ENCODE peak calls at places on chromosomes 4 and X, in four cellular contexts. One of them, this sample, is unnamed. For H3K27me3, the result is how much of the 10 kb centered on the place peaks cover.

GRCh38 chrX:151902813-151903591 is 9.7 kb upstream of the MAGEA4 start:
- DNase-seq in uterus: peak
- DNase-seq in thyroid gland: peak
- DNase-seq in heart left ventricle: peak
- DNase-seq in this sample: no peak

GRCh38 chr4:95044204-95044848 is 286.6 kb downstream of the BMPR1B start:
- DNase-seq in uterus: no peak
- DNase-seq in thyroid gland: no peak
- DNase-seq in heart left ventricle: no peak
- DNase-seq in this sample: no peak

GRCh38 chr4:1683371-1683902 is 676 bp downstream of the FAM53A start:
- DNase-seq in uterus: peak
- DNase-seq in thyroid gland: peak
- DNase-seq in heart left ventricle: no peak
- DNase-seq in this sample: no peak

GRCh38 chr4:126658391-126658790 is 974.4 kb upstream of the INTU start:
- DNase-seq in uterus: no peak
- DNase-seq in thyroid gland: no peak
- DNase-seq in heart left ventricle: no peak
- DNase-seq in this sample: no peak

GRCh38 chr4:39044364-39044946 is 12.2 kb upstream of the TMEM156 start:
- DNase-seq in uterus: peak
- DNase-seq in thyroid gland: peak
- DNase-seq in heart left ventricle: peak
- DNase-seq in this sample: peak

GRCh38 chrX:74535633-74536141 is 78.7 kb downstream of the RLIM start:
- DNase-seq in uterus: peak
- DNase-seq in thyroid gland: peak
- DNase-seq in heart left ventricle: peak
- DNase-seq in this sample: peak

GRCh38 chrX:29561417-29561816 is 653.9 kb upstream of the MAGEB2 start:
- DNase-seq in uterus: no peak
- DNase-seq in thyroid gland: no peak
- DNase-seq in heart left ventricle: no peak
- DNase-seq in this sample: no peak

GRCh38 chr4:39415678-39416283 is 9.1 kb downstream of the KLB start:
- DNase-seq in uterus: no peak
- DNase-seq in thyroid gland: no peak
- DNase-seq in heart left ventricle: no peak
- DNase-seq in this sample: no peak

GRCh38 chr4:139876328-139876941 is 210.8 kb downstream of the MGST2 start:
- DNase-seq in uterus: no peak
- DNase-seq in thyroid gland: peak
- DNase-seq in heart left ventricle: no peak
- DNase-seq in this sample: no peak

GRCh38 chr4:83129258-83129657 is 14.7 kb upstream of the PLAC8 start:
- DNase-seq in uterus: no peak
- DNase-seq in thyroid gland: no peak
- DNase-seq in heart left ventricle: no peak
- DNase-seq in this sample: no peak

GRCh38 chr4:10734697-10735096 is 50.1 kb upstream of the CLNK start:
- DNase-seq in uterus: no peak
- DNase-seq in thyroid gland: no peak
- DNase-seq in heart left ventricle: no peak
- DNase-seq in this sample: no peak

GRCh38 chrX:154712781-154713391 is 38.0 kb downstream of the GAB3 start:
- DNase-seq in uterus: no peak
- DNase-seq in thyroid gland: no peak
- DNase-seq in heart left ventricle: no peak
- DNase-seq in this sample: no peak

GRCh38 chr4:84502955-84503373 is 3.9 kb upstream of the NKX6-1 start:
- DNase-seq in uterus: no peak
- DNase-seq in thyroid gland: no peak
- DNase-seq in heart left ventricle: no peak
- DNase-seq in this sample: no peak

GRCh38 chrX:14673764-14674163 is 144.4 kb downstream of the GLRA2 start:
- DNase-seq in uterus: no peak
- DNase-seq in thyroid gland: peak
- DNase-seq in heart left ventricle: no peak
- DNase-seq in this sample: no peak

GRCh38 chr4:7196283-7196651 is 3.9 kb downstream of the SORCS2 start:
- DNase-seq in uterus: peak
- DNase-seq in thyroid gland: no peak
- DNase-seq in heart left ventricle: no peak
- DNase-seq in this sample: no peak
- TF ChIP-seq POLR2A in uterus: no peak
- TF ChIP-seq POLR2A in thyroid gland: no peak
- TF ChIP-seq POLR2A in heart left ventricle: no peak
- TF ChIP-seq POLR2A in this sample: no peak

GRCh38 chrX:13448941-13449340 is 120.5 kb upstream of the EGFL6 start:
- DNase-seq in uterus: no peak
- DNase-seq in thyroid gland: peak
- DNase-seq in heart left ventricle: no peak
- DNase-seq in this sample: no peak
- H3K27me3 ChIP-seq in uterus: under half
- H3K27me3 ChIP-seq in thyroid gland: under half
- H3K27me3 ChIP-seq in heart left ventricle: under half
- H3K27me3 ChIP-seq in this sample: under half

DNA sequence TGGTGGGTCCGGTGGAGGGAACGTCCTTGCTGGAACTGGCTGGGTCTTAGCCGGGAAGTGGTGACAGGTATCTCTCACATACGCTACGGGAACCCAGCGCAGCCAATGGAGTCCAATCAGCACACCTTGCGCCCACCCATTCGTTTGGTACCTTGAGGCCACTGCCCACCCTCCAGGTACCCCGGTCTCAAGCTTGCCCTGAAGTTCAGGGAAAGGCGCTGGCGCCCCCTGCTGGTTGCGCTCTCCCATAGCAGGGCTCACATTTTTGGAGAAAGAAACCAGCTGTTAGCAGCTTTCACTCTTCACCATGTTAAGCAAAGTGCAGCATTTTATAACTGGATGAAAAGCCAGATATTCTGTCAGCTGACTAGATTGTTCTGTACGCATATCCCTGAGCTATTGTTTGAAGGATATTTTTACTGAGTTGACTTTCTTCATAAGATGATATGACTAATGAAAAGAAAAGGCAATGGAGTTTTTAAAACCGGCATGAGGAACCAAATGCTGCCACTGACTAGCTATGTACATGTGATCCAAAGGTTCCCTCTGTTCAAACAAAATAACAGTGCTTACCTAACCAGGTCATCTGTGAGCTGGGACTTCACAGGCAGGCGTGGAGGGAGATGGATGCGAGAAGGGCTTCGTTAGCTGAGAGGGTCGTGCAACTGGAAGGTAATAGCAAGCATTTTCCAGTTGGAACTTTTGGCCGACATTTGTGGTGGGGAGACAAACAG is 43.7 kb downstream of the OTOP1 start:
- DNase-seq in uterus: no peak
- DNase-seq in thyroid gland: peak
- DNase-seq in heart left ventricle: no peak
- DNase-seq in this sample: peak
- TF ChIP-seq CTCF in uterus: no peak
- TF ChIP-seq CTCF in thyroid gland: no peak
- TF ChIP-seq CTCF in heart left ventricle: peak
- TF ChIP-seq CTCF in this sample: peak

GRCh38 chrX:49922291-49923241 is at the start of gene CLCN5:
- DNase-seq in uterus: peak
- DNase-seq in thyroid gland: peak
- DNase-seq in heart left ventricle: peak
- DNase-seq in this sample: peak
- TF ChIP-seq POLR2A in uterus: peak
- TF ChIP-seq POLR2A in thyroid gland: no peak
- TF ChIP-seq POLR2A in heart left ventricle: no peak
- TF ChIP-seq POLR2A in this sample: peak